ENCODE peak calls at places on chromosomes 13 and 19, in eight cellular contexts. One of them, this sample, is unnamed.

GRCh38 chr19:7602240-7602934 is 6.7 kb downstream of the CAMSAP3 start:
- DNase-seq in activated T-helper 1 cell treated with anti-CD3 and anti-CD28 coated beads, Interleukin-12 subunit alpha, Interleukin-12 subunit beta, Interleukin-2, Interleukin-4 antibody, amounts not matched to agents 30 ng/mL and 10 ng/mL and 1 ng/mL, durations not matched to agents 14 hours and 24 hours and 36 hours: no peak
- DNase-seq in stimulated activated CD8-positive, alpha-beta memory T cell treated with anti-CD3 and anti-CD28 coated beads, Interleukin-2, amount 100 ng/mL, for 1 hour: no peak
- DNase-seq in mucosa of gallbladder: no peak
- DNase-seq in HFFc6: no peak
- DNase-seq in breast epithelium: no peak
- DNase-seq in fibroblast of lung: no peak
- DNase-seq in progenitor cell of endocrine pancreas: no peak
- DNase-seq in this sample: no peak

GRCh38 chr19:34274284-34274826 is 20.0 kb downstream of the GARRE1 start:
- DNase-seq in activated T-helper 1 cell treated with anti-CD3 and anti-CD28 coated beads, Interleukin-12 subunit alpha, Interleukin-12 subunit beta, Interleukin-2, Interleukin-4 antibody, amounts not matched to agents 30 ng/mL and 10 ng/mL and 1 ng/mL, durations not matched to agents 14 hours and 24 hours and 36 hours: no peak
- DNase-seq in stimulated activated CD8-positive, alpha-beta memory T cell treated with anti-CD3 and anti-CD28 coated beads, Interleukin-2, amount 100 ng/mL, for 1 hour: no peak
- DNase-seq in mucosa of gallbladder: no peak
- DNase-seq in HFFc6: peak; percentile 13
- DNase-seq in breast epithelium: no peak
- DNase-seq in fibroblast of lung: no peak
- DNase-seq in progenitor cell of endocrine pancreas: no peak
- DNase-seq in this sample: no peak

GRCh38 chr13:64556391-64556790 is 2673.7 kb downstream of the PCDH9 start:
- DNase-seq in activated T-helper 1 cell treated with anti-CD3 and anti-CD28 coated beads, Interleukin-12 subunit alpha, Interleukin-12 subunit beta, Interleukin-2, Interleukin-4 antibody, amounts not matched to agents 30 ng/mL and 10 ng/mL and 1 ng/mL, durations not matched to agents 14 hours and 24 hours and 36 hours: no peak
- DNase-seq in stimulated activated CD8-positive, alpha-beta memory T cell treated with anti-CD3 and anti-CD28 coated beads, Interleukin-2, amount 100 ng/mL, for 1 hour: no peak
- DNase-seq in mucosa of gallbladder: no peak
- DNase-seq in HFFc6: peak; percentile 29
- DNase-seq in breast epithelium: no peak
- DNase-seq in fibroblast of lung: no peak
- DNase-seq in progenitor cell of endocrine pancreas: no peak
- DNase-seq in this sample: no peak

GRCh38 chr13:35160921-35161320 is 218.9 kb downstream of the NBEA start:
- DNase-seq in activated T-helper 1 cell treated with anti-CD3 and anti-CD28 coated beads, Interleukin-12 subunit alpha, Interleukin-12 subunit beta, Interleukin-2, Interleukin-4 antibody, amounts not matched to agents 30 ng/mL and 10 ng/mL and 1 ng/mL, durations not matched to agents 14 hours and 24 hours and 36 hours: no peak
- DNase-seq in stimulated activated CD8-positive, alpha-beta memory T cell treated with anti-CD3 and anti-CD28 coated beads, Interleukin-2, amount 100 ng/mL, for 1 hour: no peak
- DNase-seq in mucosa of gallbladder: no peak
- DNase-seq in HFFc6: no peak
- DNase-seq in breast epithelium: no peak
- DNase-seq in fibroblast of lung: no peak
- DNase-seq in progenitor cell of endocrine pancreas: no peak
- DNase-seq in this sample: no peak

GRCh38 chr13:98823442-98823841 is 71.0 kb upstream of the SLC15A1 start:
- DNase-seq in activated T-helper 1 cell treated with anti-CD3 and anti-CD28 coated beads, Interleukin-12 subunit alpha, Interleukin-12 subunit beta, Interleukin-2, Interleukin-4 antibody, amounts not matched to agents 30 ng/mL and 10 ng/mL and 1 ng/mL, durations not matched to agents 14 hours and 24 hours and 36 hours: no peak
- DNase-seq in stimulated activated CD8-positive, alpha-beta memory T cell treated with anti-CD3 and anti-CD28 coated beads, Interleukin-2, amount 100 ng/mL, for 1 hour: no peak
- DNase-seq in mucosa of gallbladder: no peak
- DNase-seq in HFFc6: no peak
- DNase-seq in breast epithelium: no peak
- DNase-seq in fibroblast of lung: no peak
- DNase-seq in progenitor cell of endocrine pancreas: no peak
- DNase-seq in this sample: no peak

GRCh38 chr13:73929287-73929932 is 204.8 kb downstream of the KLF12 start:
- DNase-seq in activated T-helper 1 cell treated with anti-CD3 and anti-CD28 coated beads, Interleukin-12 subunit alpha, Interleukin-12 subunit beta, Interleukin-2, Interleukin-4 antibody, amounts not matched to agents 30 ng/mL and 10 ng/mL and 1 ng/mL, durations not matched to agents 14 hours and 24 hours and 36 hours: no peak
- DNase-seq in stimulated activated CD8-positive, alpha-beta memory T cell treated with anti-CD3 and anti-CD28 coated beads, Interleukin-2, amount 100 ng/mL, for 1 hour: no peak
- DNase-seq in mucosa of gallbladder: no peak
- DNase-seq in HFFc6: no peak
- DNase-seq in breast epithelium: no peak
- DNase-seq in fibroblast of lung: no peak
- DNase-seq in progenitor cell of endocrine pancreas: no peak
- DNase-seq in this sample: no peak

GRCh38 chr13:95325485-95325884 is 24.2 kb upstream of the ABCC4 start:
- DNase-seq in activated T-helper 1 cell treated with anti-CD3 and anti-CD28 coated beads, Interleukin-12 subunit alpha, Interleukin-12 subunit beta, Interleukin-2, Interleukin-4 antibody, amounts not matched to agents 30 ng/mL and 10 ng/mL and 1 ng/mL, durations not matched to agents 14 hours and 24 hours and 36 hours: no peak
- DNase-seq in stimulated activated CD8-positive, alpha-beta memory T cell treated with anti-CD3 and anti-CD28 coated beads, Interleukin-2, amount 100 ng/mL, for 1 hour: no peak
- DNase-seq in mucosa of gallbladder: no peak
- DNase-seq in HFFc6: no peak
- DNase-seq in breast epithelium: no peak
- DNase-seq in fibroblast of lung: no peak
- DNase-seq in progenitor cell of endocrine pancreas: no peak
- DNase-seq in this sample: no peak

GRCh38 chr19:45231891-45232290 is 13.3 kb downstream of the EXOC3L2 start:
- DNase-seq in activated T-helper 1 cell treated with anti-CD3 and anti-CD28 coated beads, Interleukin-12 subunit alpha, Interleukin-12 subunit beta, Interleukin-2, Interleukin-4 antibody, amounts not matched to agents 30 ng/mL and 10 ng/mL and 1 ng/mL, durations not matched to agents 14 hours and 24 hours and 36 hours: no peak
- DNase-seq in stimulated activated CD8-positive, alpha-beta memory T cell treated with anti-CD3 and anti-CD28 coated beads, Interleukin-2, amount 100 ng/mL, for 1 hour: no peak
- DNase-seq in mucosa of gallbladder: no peak
- DNase-seq in HFFc6: peak; percentile 10
- DNase-seq in breast epithelium: no peak
- DNase-seq in fibroblast of lung: no peak
- DNase-seq in progenitor cell of endocrine pancreas: no peak
- DNase-seq in this sample: no peak

GRCh38 chr19:3618144-3618810 is 8.3 kb downstream of the CACTIN start:
- DNase-seq in activated T-helper 1 cell treated with anti-CD3 and anti-CD28 coated beads, Interleukin-12 subunit alpha, Interleukin-12 subunit beta, Interleukin-2, Interleukin-4 antibody, amounts not matched to agents 30 ng/mL and 10 ng/mL and 1 ng/mL, durations not matched to agents 14 hours and 24 hours and 36 hours: peak; percentile 29
- DNase-seq in stimulated activated CD8-positive, alpha-beta memory T cell treated with anti-CD3 and anti-CD28 coated beads, Interleukin-2, amount 100 ng/mL, for 1 hour: peak; percentile 24
- DNase-seq in mucosa of gallbladder: peak; percentile 57
- DNase-seq in HFFc6: no peak
- DNase-seq in breast epithelium: no peak
- DNase-seq in fibroblast of lung: peak; percentile 63
- DNase-seq in progenitor cell of endocrine pancreas: peak; percentile 41
- DNase-seq in this sample: no peak

GRCh38 chr19:12838893-12839656 is 760 bp downstream of the MAST1 start:
- DNase-seq in activated T-helper 1 cell treated with anti-CD3 and anti-CD28 coated beads, Interleukin-12 subunit alpha, Interleukin-12 subunit beta, Interleukin-2, Interleukin-4 antibody, amounts not matched to agents 30 ng/mL and 10 ng/mL and 1 ng/mL, durations not matched to agents 14 hours and 24 hours and 36 hours: no peak
- DNase-seq in stimulated activated CD8-positive, alpha-beta memory T cell treated with anti-CD3 and anti-CD28 coated beads, Interleukin-2, amount 100 ng/mL, for 1 hour: no peak
- DNase-seq in mucosa of gallbladder: no peak
- DNase-seq in HFFc6: no peak
- DNase-seq in breast epithelium: no peak
- DNase-seq in fibroblast of lung: no peak
- DNase-seq in progenitor cell of endocrine pancreas: no peak
- DNase-seq in this sample: no peak

GRCh38 chr19:45202637-45203036 is 24.1 kb downstream of the BLOC1S3 start:
- DNase-seq in activated T-helper 1 cell treated with anti-CD3 and anti-CD28 coated beads, Interleukin-12 subunit alpha, Interleukin-12 subunit beta, Interleukin-2, Interleukin-4 antibody, amounts not matched to agents 30 ng/mL and 10 ng/mL and 1 ng/mL, durations not matched to agents 14 hours and 24 hours and 36 hours: no peak
- DNase-seq in stimulated activated CD8-positive, alpha-beta memory T cell treated with anti-CD3 and anti-CD28 coated beads, Interleukin-2, amount 100 ng/mL, for 1 hour: no peak
- DNase-seq in mucosa of gallbladder: peak; percentile 34
- DNase-seq in HFFc6: no peak
- DNase-seq in breast epithelium: peak; percentile 62
- DNase-seq in fibroblast of lung: no peak
- DNase-seq in progenitor cell of endocrine pancreas: no peak
- DNase-seq in this sample: no peak

GRCh38 chr13:80979035-80979641 is 638.2 kb upstream of the SPRY2 start:
- DNase-seq in activated T-helper 1 cell treated with anti-CD3 and anti-CD28 coated beads, Interleukin-12 subunit alpha, Interleukin-12 subunit beta, Interleukin-2, Interleukin-4 antibody, amounts not matched to agents 30 ng/mL and 10 ng/mL and 1 ng/mL, durations not matched to agents 14 hours and 24 hours and 36 hours: no peak
- DNase-seq in stimulated activated CD8-positive, alpha-beta memory T cell treated with anti-CD3 and anti-CD28 coated beads, Interleukin-2, amount 100 ng/mL, for 1 hour: no peak
- DNase-seq in mucosa of gallbladder: peak; percentile 45
- DNase-seq in HFFc6: peak; percentile 52
- DNase-seq in breast epithelium: no peak
- DNase-seq in fibroblast of lung: peak; percentile 87
- DNase-seq in progenitor cell of endocrine pancreas: no peak
- DNase-seq in this sample: peak; percentile 57

GRCh38 chr13:23743269-23743668 is 145.9 kb downstream of the MIPEP start:
- DNase-seq in activated T-helper 1 cell treated with anti-CD3 and anti-CD28 coated beads, Interleukin-12 subunit alpha, Interleukin-12 subunit beta, Interleukin-2, Interleukin-4 antibody, amounts not matched to agents 30 ng/mL and 10 ng/mL and 1 ng/mL, durations not matched to agents 14 hours and 24 hours and 36 hours: peak; percentile 25
- DNase-seq in stimulated activated CD8-positive, alpha-beta memory T cell treated with anti-CD3 and anti-CD28 coated beads, Interleukin-2, amount 100 ng/mL, for 1 hour: no peak
- DNase-seq in mucosa of gallbladder: no peak
- DNase-seq in HFFc6: no peak
- DNase-seq in breast epithelium: no peak
- DNase-seq in fibroblast of lung: no peak
- DNase-seq in progenitor cell of endocrine pancreas: no peak
- DNase-seq in this sample: no peak

GRCh38 chr19:57559008-57559403 is 657 bp downstream of the ZNF550 start:
- DNase-seq in activated T-helper 1 cell treated with anti-CD3 and anti-CD28 coated beads, Interleukin-12 subunit alpha, Interleukin-12 subunit beta, Interleukin-2, Interleukin-4 antibody, amounts not matched to agents 30 ng/mL and 10 ng/mL and 1 ng/mL, durations not matched to agents 14 hours and 24 hours and 36 hours: no peak
- DNase-seq in stimulated activated CD8-positive, alpha-beta memory T cell treated with anti-CD3 and anti-CD28 coated beads, Interleukin-2, amount 100 ng/mL, for 1 hour: no peak
- DNase-seq in mucosa of gallbladder: no peak
- DNase-seq in HFFc6: no peak
- DNase-seq in breast epithelium: no peak
- DNase-seq in fibroblast of lung: no peak
- DNase-seq in progenitor cell of endocrine pancreas: no peak
- DNase-seq in this sample: no peak